ENCODE peak calls at places on chromosomes 13 and 19, in seven cellular contexts. One of them, this sample, is unnamed.

GRCh38 chr13:22235950-22236290 is 565.0 kb downstream of the FGF9 start:
- DNase-seq in GM10248: no peak
- DNase-seq in skeletal muscle cell: no peak
- DNase-seq in frontal cortex: no peak
- DNase-seq in cardiac fibroblast: no peak
- DNase-seq in NCI-H510A: no peak
- DNase-seq in GM03348: peak; percentile 20
- DNase-seq in this sample: no peak

GRCh38 chr13:65592757-65593156 is 1637.4 kb downstream of the PCDH9 start:
- DNase-seq in GM10248: no peak
- DNase-seq in skeletal muscle cell: no peak
- DNase-seq in frontal cortex: no peak
- DNase-seq in cardiac fibroblast: no peak
- DNase-seq in NCI-H510A: no peak
- DNase-seq in GM03348: no peak
- DNase-seq in this sample: no peak

GRCh38 chr13:68692049-68692448 is 1415.6 kb upstream of the ATXN8OS start:
- DNase-seq in GM10248: no peak
- DNase-seq in skeletal muscle cell: no peak
- DNase-seq in frontal cortex: no peak
- DNase-seq in cardiac fibroblast: no peak
- DNase-seq in NCI-H510A: no peak
- DNase-seq in GM03348: no peak
- DNase-seq in this sample: no peak

GRCh38 chr19:28008695-28009094 is 1204.3 kb downstream of the UQCRFS1 start:
- DNase-seq in GM10248: no peak
- DNase-seq in skeletal muscle cell: no peak
- DNase-seq in frontal cortex: no peak
- DNase-seq in cardiac fibroblast: no peak
- DNase-seq in NCI-H510A: no peak
- DNase-seq in GM03348: no peak
- DNase-seq in this sample: no peak

GRCh38 chr13:79079351-79079839 is 326.7 kb downstream of the RBM26 start:
- DNase-seq in GM10248: no peak
- DNase-seq in skeletal muscle cell: no peak
- DNase-seq in frontal cortex: no peak
- DNase-seq in cardiac fibroblast: no peak
- DNase-seq in NCI-H510A: no peak
- DNase-seq in GM03348: no peak
- DNase-seq in this sample: no peak

GRCh38 chr19:1470864-1471513 is 8.0 kb downstream of the C19orf25 start:
- DNase-seq in GM10248: no peak
- DNase-seq in skeletal muscle cell: no peak
- DNase-seq in frontal cortex: no peak
- DNase-seq in cardiac fibroblast: no peak
- DNase-seq in NCI-H510A: no peak
- DNase-seq in GM03348: peak; percentile 38
- DNase-seq in this sample: no peak

GRCh38 chr19:35037716-35038622 is 3.6 kb upstream of the HPN start:
- DNase-seq in GM10248: no peak
- DNase-seq in skeletal muscle cell: no peak
- DNase-seq in frontal cortex: peak; percentile 59
- DNase-seq in cardiac fibroblast: peak; percentile 56
- DNase-seq in NCI-H510A: no peak
- DNase-seq in GM03348: peak; percentile 56
- DNase-seq in this sample: no peak

GRCh38 chr13:94620286-94620896 is 18.7 kb downstream of the GPR180 start:
- DNase-seq in GM10248: peak; percentile 30
- DNase-seq in skeletal muscle cell: no peak
- DNase-seq in frontal cortex: no peak
- DNase-seq in cardiac fibroblast: peak; percentile 56
- DNase-seq in NCI-H510A: no peak
- DNase-seq in GM03348: peak; percentile 23
- DNase-seq in this sample: no peak

GRCh38 chr19:2070436-2070827 is 19.4 kb upstream of the MKNK2 start:
- DNase-seq in GM10248: no peak
- DNase-seq in skeletal muscle cell: no peak
- DNase-seq in frontal cortex: no peak
- DNase-seq in cardiac fibroblast: no peak
- DNase-seq in NCI-H510A: no peak
- DNase-seq in GM03348: no peak
- DNase-seq in this sample: no peak

GRCh38 chr19:31232871-31233270 is 116.4 kb downstream of the TSHZ3 start:
- DNase-seq in GM10248: no peak
- DNase-seq in skeletal muscle cell: peak; percentile 92
- DNase-seq in frontal cortex: no peak
- DNase-seq in cardiac fibroblast: peak; percentile 96
- DNase-seq in NCI-H510A: no peak
- DNase-seq in GM03348: peak; percentile 72
- DNase-seq in this sample: no peak

GRCh38 chr13:78147905-78148304 is 229.3 kb upstream of the EDNRB start:
- DNase-seq in GM10248: no peak
- DNase-seq in skeletal muscle cell: peak; percentile 39
- DNase-seq in frontal cortex: no peak
- DNase-seq in cardiac fibroblast: peak; percentile 87
- DNase-seq in NCI-H510A: no peak
- DNase-seq in GM03348: peak; percentile 62
- DNase-seq in this sample: no peak

GRCh38 chr13:27790523-27790922 is 1.8 kb upstream of the GSX1 start:
- DNase-seq in GM10248: no peak
- DNase-seq in skeletal muscle cell: no peak
- DNase-seq in frontal cortex: no peak
- DNase-seq in cardiac fibroblast: no peak
- DNase-seq in NCI-H510A: no peak
- DNase-seq in GM03348: no peak
- DNase-seq in this sample: no peak

GRCh38 chr19:8256276-8257051 is 47.3 kb downstream of the CERS4 start:
- DNase-seq in GM10248: no peak
- DNase-seq in skeletal muscle cell: no peak
- DNase-seq in frontal cortex: no peak
- DNase-seq in cardiac fibroblast: no peak
- DNase-seq in NCI-H510A: no peak
- DNase-seq in GM03348: no peak
- DNase-seq in this sample: no peak

GRCh38 chr13:27419333-27419732 is 5.1 kb upstream of the GTF3A start:
- DNase-seq in GM10248: no peak
- DNase-seq in skeletal muscle cell: no peak
- DNase-seq in frontal cortex: no peak
- DNase-seq in cardiac fibroblast: no peak
- DNase-seq in NCI-H510A: no peak
- DNase-seq in GM03348: no peak
- DNase-seq in this sample: no peak

GRCh38 chr13:51534075-51534817 is 50.0 kb upstream of the WDFY2 start:
- DNase-seq in GM10248: no peak
- DNase-seq in skeletal muscle cell: no peak
- DNase-seq in frontal cortex: no peak
- DNase-seq in cardiac fibroblast: peak; percentile 52
- DNase-seq in NCI-H510A: no peak
- DNase-seq in GM03348: peak; percentile 59
- DNase-seq in this sample: peak; percentile 33

GRCh38 chr13:113820813-113821651 is 42.8 kb downstream of the GAS6 start:
- DNase-seq in GM10248: no peak
- DNase-seq in skeletal muscle cell: peak; percentile 95
- DNase-seq in frontal cortex: peak; percentile 82
- DNase-seq in cardiac fibroblast: peak; percentile 97
- DNase-seq in NCI-H510A: peak; percentile 43
- DNase-seq in GM03348: peak; percentile 93
- DNase-seq in this sample: peak; percentile 73

GRCh38 chr13:75788494-75788991 is 152.4 kb downstream of the LMO7 start:
- DNase-seq in GM10248: no peak
- DNase-seq in skeletal muscle cell: peak; percentile 79
- DNase-seq in frontal cortex: no peak
- DNase-seq in cardiac fibroblast: peak; percentile 87
- DNase-seq in NCI-H510A: no peak
- DNase-seq in GM03348: peak; percentile 52
- DNase-seq in this sample: no peak

GRCh38 chr19:50843701-50844221 is 10.4 kb upstream of the KLK15 start:
- DNase-seq in GM10248: no peak
- DNase-seq in skeletal muscle cell: no peak
- DNase-seq in frontal cortex: no peak
- DNase-seq in cardiac fibroblast: no peak
- DNase-seq in NCI-H510A: no peak
- DNase-seq in GM03348: no peak
- DNase-seq in this sample: no peak

GRCh38 chr19:49468746-49469447 is 5.1 kb upstream of the FLT3LG start:
- DNase-seq in GM10248: peak; percentile 85
- DNase-seq in skeletal muscle cell: peak; percentile 34
- DNase-seq in frontal cortex: no peak
- DNase-seq in cardiac fibroblast: peak; percentile 93
- DNase-seq in NCI-H510A: no peak
- DNase-seq in GM03348: peak; percentile 51
- DNase-seq in this sample: no peak

GRCh38 chr19:35531291-35531690 is 2.0 kb upstream of the GAPDHS start:
- DNase-seq in GM10248: no peak
- DNase-seq in skeletal muscle cell: no peak
- DNase-seq in frontal cortex: no peak
- DNase-seq in cardiac fibroblast: no peak
- DNase-seq in NCI-H510A: no peak
- DNase-seq in GM03348: no peak
- DNase-seq in this sample: no peak

GRCh38 chr13:25927966-25928365 is 123.8 kb downstream of the SHISA2 start:
- DNase-seq in GM10248: no peak
- DNase-seq in skeletal muscle cell: no peak
- DNase-seq in frontal cortex: no peak
- DNase-seq in cardiac fibroblast: no peak
- DNase-seq in NCI-H510A: no peak
- DNase-seq in GM03348: no peak
- DNase-seq in this sample: no peak